ENCODE peak calls at places on chromosomes 3 and 15, in four cellular contexts. One of them, this sample, is unnamed.

GRCh38 chr3:23712656-23713559 is 92.8 kb upstream of the UBE2E1 start:
- DNase-seq in HepG2: no peak
- DNase-seq in K562: no peak
- DNase-seq in GM12878: no peak
- DNase-seq in this sample: peak

GRCh38 chr3:72338942-72339749 is 509.1 kb downstream of the SHQ1 start:
- DNase-seq in HepG2: peak
- DNase-seq in GM12878: peak
- DNase-seq in K562: peak
- DNase-seq in this sample: no peak

GRCh38 chr3:102741105-102741504 is 306.3 kb downstream of the ZPLD1 start:
- DNase-seq in HepG2: no peak
- DNase-seq in GM12878: no peak
- DNase-seq in K562: no peak
- DNase-seq in this sample: peak

GRCh38 chr15:66720206-66721010 is 18.4 kb downstream of the SMAD6 start:
- DNase-seq in GM12878: no peak
- DNase-seq in HepG2: no peak
- DNase-seq in K562: peak
- DNase-seq in this sample: no peak

GRCh38 chr3:196082471-196082971 is 631 bp upstream of the TFRC start:
- DNase-seq in HepG2: peak
- DNase-seq in K562: peak
- DNase-seq in GM12878: no peak
- DNase-seq in this sample: no peak

GRCh38 chr3:50340404-50341329 is at the start of gene RASSF1:
- DNase-seq in HepG2: no peak
- DNase-seq in GM12878: no peak
- DNase-seq in K562: peak
- DNase-seq in this sample: peak

GRCh38 chr3:66255865-66256264 is 35.1 kb downstream of the SLC25A26 start:
- DNase-seq in HepG2: no peak
- DNase-seq in K562: no peak
- DNase-seq in GM12878: no peak
- DNase-seq in this sample: no peak

GRCh38 chr15:58228708-58229107 is 90.5 kb downstream of the AQP9 start:
- DNase-seq in HepG2: no peak
- DNase-seq in GM12878: no peak
- DNase-seq in K562: no peak
- DNase-seq in this sample: no peak

GRCh38 chr3:130621824-130622223 is 104.8 kb downstream of the COL6A6 start:
- DNase-seq in GM12878: no peak
- DNase-seq in HepG2: no peak
- DNase-seq in K562: no peak
- DNase-seq in this sample: no peak

GRCh38 chr15:100095896-100096600 is 245.7 kb downstream of the ADAMTS17 start:
- DNase-seq in GM12878: no peak
- DNase-seq in HepG2: no peak
- DNase-seq in K562: no peak
- DNase-seq in this sample: no peak

GRCh38 chr3:98843301-98843959 is 58.1 kb downstream of the DCBLD2 start:
- DNase-seq in K562: no peak
- DNase-seq in GM12878: no peak
- DNase-seq in HepG2: no peak
- DNase-seq in this sample: no peak

GRCh38 chr3:179652467-179653105 is at the start of gene USP13:
- DNase-seq in K562: peak
- DNase-seq in GM12878: no peak
- DNase-seq in HepG2: peak
- DNase-seq in this sample: peak

GRCh38 chr3:140093742-140094141 is 158.8 kb downstream of the CLSTN2 start:
- DNase-seq in K562: no peak
- DNase-seq in HepG2: no peak
- DNase-seq in GM12878: no peak
- DNase-seq in this sample: no peak

GRCh38 chr15:60464836-60465630 is 13.9 kb downstream of the ICE2 start:
- DNase-seq in GM12878: no peak
- DNase-seq in K562: no peak
- DNase-seq in HepG2: no peak
- DNase-seq in this sample: no peak

GRCh38 chr3:156688849-156689452 is 14.6 kb downstream of the TIPARP start:
- DNase-seq in GM12878: no peak
- DNase-seq in K562: no peak
- DNase-seq in HepG2: no peak
- DNase-seq in this sample: no peak

GRCh38 chr15:52730163-52730562 is 51.0 kb upstream of the ATOSA start:
- DNase-seq in HepG2: no peak
- DNase-seq in K562: no peak
- DNase-seq in GM12878: peak
- DNase-seq in this sample: no peak

GRCh38 chr3:186843039-186843432 is 526 bp downstream of the ADIPOQ start:
- DNase-seq in HepG2: no peak
- DNase-seq in GM12878: no peak
- DNase-seq in K562: no peak
- DNase-seq in this sample: no peak

GRCh38 chr15:42364529-42364928 is 5.2 kb downstream of the CAPN3 start:
- DNase-seq in GM12878: no peak
- DNase-seq in K562: no peak
- DNase-seq in HepG2: no peak
- DNase-seq in this sample: no peak

GRCh38 chr3:57019057-57019456 is 41.4 kb upstream of the SPATA12 start:
- DNase-seq in K562: no peak
- DNase-seq in GM12878: no peak
- DNase-seq in HepG2: no peak
- DNase-seq in this sample: no peak

GRCh38 chr3:185332026-185332735 is 30.8 kb upstream of the MAP3K13 start:
- DNase-seq in HepG2: peak
- DNase-seq in K562: no peak
- DNase-seq in GM12878: peak
- DNase-seq in this sample: no peak

GRCh38 chr3:42905740-42906084 is 230 bp upstream of the ZNF662 start:
- DNase-seq in K562: no peak
- DNase-seq in HepG2: no peak
- DNase-seq in GM12878: no peak
- DNase-seq in this sample: no peak

GRCh38 chr15:68488290-68488689 is 56.3 kb upstream of the ITGA11 start:
- DNase-seq in HepG2: no peak
- DNase-seq in K562: no peak
- DNase-seq in GM12878: no peak
- DNase-seq in this sample: no peak

GRCh38 chr3:99013794-99014315 is 112.4 kb upstream of the DCBLD2 start:
- DNase-seq in GM12878: no peak
- DNase-seq in K562: no peak
- DNase-seq in HepG2: no peak
- DNase-seq in this sample: no peak

GRCh38 chr15:32803631-32804030 is 85.8 kb downstream of the GREM1 start:
- DNase-seq in HepG2: no peak
- DNase-seq in GM12878: no peak
- DNase-seq in K562: no peak
- DNase-seq in this sample: no peak

GRCh38 chr3:102177075-102177755 is 257.6 kb upstream of the ZPLD1 start:
- DNase-seq in HepG2: no peak
- DNase-seq in GM12878: no peak
- DNase-seq in K562: no peak
- DNase-seq in this sample: no peak

GRCh38 chr3:58180940-58181587 is 29.7 kb downstream of the DNASE1L3 start:
- DNase-seq in GM12878: no peak
- DNase-seq in HepG2: peak
- DNase-seq in K562: no peak
- DNase-seq in this sample: no peak
- TF ChIP-seq NR2C2 in GM12878: no peak
- TF ChIP-seq NR2C2 in HepG2: no peak
- TF ChIP-seq NR2C2 in K562: no peak
- TF ChIP-seq NR2C2 in this sample: no peak

DNA sequence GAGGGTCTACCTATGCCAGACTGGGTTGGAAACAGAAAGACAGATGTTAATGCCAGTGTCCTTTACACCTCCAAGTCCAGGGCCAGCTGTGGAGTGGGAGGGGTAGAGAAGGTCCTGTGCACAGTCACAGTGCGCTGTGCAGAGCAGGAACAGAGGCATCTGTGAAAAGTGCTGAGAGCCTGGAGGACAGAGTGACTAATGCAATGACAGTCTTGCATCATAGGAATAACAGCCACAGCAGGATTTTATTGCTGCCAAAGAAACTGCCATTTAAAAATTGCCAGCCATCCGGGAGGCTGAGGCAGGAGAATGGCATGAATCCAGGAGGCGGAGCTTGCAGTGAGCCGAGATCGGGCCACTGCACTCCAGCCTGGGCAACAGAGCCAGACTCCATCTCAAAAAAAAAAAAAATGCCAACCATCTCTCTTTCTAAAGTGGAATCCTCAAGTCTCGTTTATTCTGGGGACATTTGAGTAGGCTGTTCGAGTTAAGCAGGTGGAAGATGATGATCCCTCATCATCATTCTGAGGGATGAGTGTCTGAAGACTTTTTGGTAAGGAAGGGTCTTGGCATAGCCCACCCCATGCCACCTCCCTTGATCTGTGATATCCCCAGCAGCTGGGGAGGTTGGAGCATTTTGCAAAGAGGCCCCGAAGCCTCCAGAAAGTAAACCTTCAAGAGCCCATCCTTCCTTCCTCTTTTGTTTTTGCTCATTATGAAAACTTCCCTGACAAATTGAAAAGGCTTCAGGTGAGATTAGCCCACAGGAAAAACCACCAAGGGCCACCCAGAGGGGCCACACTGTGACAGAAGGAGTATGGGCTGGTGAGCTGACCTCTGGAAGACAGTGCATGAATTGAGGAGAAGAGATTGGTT is 7.7 kb downstream of the CCR2 start:
- DNase-seq in K562: no peak
- DNase-seq in HepG2: no peak
- DNase-seq in GM12878: no peak
- DNase-seq in this sample: no peak
- TF ChIP-seq NR2C2 in K562: no peak
- TF ChIP-seq NR2C2 in HepG2: no peak
- TF ChIP-seq NR2C2 in GM12878: no peak
- TF ChIP-seq NR2C2 in this sample: no peak

DNA sequence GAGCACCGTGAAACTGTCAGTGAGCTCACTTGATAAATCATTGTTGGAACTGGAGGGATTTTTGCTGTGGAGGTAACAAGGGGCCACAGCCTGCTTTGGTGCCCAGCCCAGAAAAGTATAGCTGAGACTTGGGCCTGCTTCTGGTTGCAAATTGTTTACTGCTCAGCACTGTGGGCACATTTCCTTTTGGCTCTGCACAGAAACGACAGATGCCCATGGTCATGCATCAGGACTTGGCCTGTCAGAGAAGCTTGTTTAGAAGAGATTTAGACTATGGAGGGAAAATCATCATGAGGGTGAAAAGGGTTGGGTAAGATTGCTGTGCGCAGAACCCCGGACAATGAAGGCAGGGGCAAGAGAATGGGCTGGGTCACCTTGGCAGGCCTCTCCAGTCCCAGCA is 286.1 kb upstream of the CTNNB1 start:
- DNase-seq in HepG2: no peak
- DNase-seq in GM12878: no peak
- DNase-seq in K562: no peak
- DNase-seq in this sample: no peak
- TF ChIP-seq NR2C2 in HepG2: peak
- TF ChIP-seq NR2C2 in GM12878: no peak
- TF ChIP-seq NR2C2 in K562: no peak
- TF ChIP-seq NR2C2 in this sample: no peak

GRCh38 chr15:88118741-88119140 is 137.8 kb downstream of the NTRK3 start:
- DNase-seq in K562: no peak
- DNase-seq in GM12878: no peak
- DNase-seq in HepG2: no peak
- DNase-seq in this sample: no peak

GRCh38 chr15:88118035-88118434 is 138.5 kb downstream of the NTRK3 start:
- DNase-seq in HepG2: no peak
- DNase-seq in K562: no peak
- DNase-seq in GM12878: no peak
- DNase-seq in this sample: no peak

GRCh38 chr15:88113909-88114308 is 142.6 kb downstream of the NTRK3 start:
- DNase-seq in GM12878: no peak
- DNase-seq in K562: no peak
- DNase-seq in HepG2: no peak
- DNase-seq in this sample: no peak

GRCh38 chr15:88120021-88120420 is 136.5 kb downstream of the NTRK3 start:
- DNase-seq in HepG2: no peak
- DNase-seq in GM12878: no peak
- DNase-seq in K562: no peak
- DNase-seq in this sample: no peak

GRCh38 chr15:88115529-88116152 is 140.9 kb downstream of the NTRK3 start:
- DNase-seq in K562: no peak
- DNase-seq in HepG2: no peak
- DNase-seq in GM12878: no peak
- DNase-seq in this sample: no peak
- TF ChIP-seq NR2C2 in K562: no peak
- TF ChIP-seq NR2C2 in HepG2: no peak
- TF ChIP-seq NR2C2 in GM12878: no peak
- TF ChIP-seq NR2C2 in this sample: no peak

This sample was measured in WTC11.